ENCODE peak calls at places on chromosomes 5 and 9, in four cellular contexts. G is neuronal stem cell, H is body of pancreas, W is adrenal gland. F is an unnamed sample.
A peak's percentile ranks its signal among the peaks of the same experiment; 100 is the strongest.

GRCh38 chr9:76957258-76957657 is 51.3 kb upstream of the PRUNE2 start:
- DNase-seq in G (no peak), H (no peak), W (no peak), F (no peak)

GRCh38 chr9:88017086-88017485 is 42.8 kb upstream of the CDK20 start:
- DNase-seq in G (no peak), H (no peak), W (no peak), F (no peak)

GRCh38 chr9:91502913-91503649 is 79.4 kb upstream of the NFIL3 start:
- DNase-seq in G (no peak), H (no peak), W (no peak), F (no peak)

GRCh38 chr9:131562032-131562959 is 17.0 kb downstream of the PRRT1B start:
- DNase-seq in G (no peak), H (no peak), W (no peak), F (peak; percentile 50)

GRCh38 chr9:76810377-76810957 is 46.2 kb downstream of the PCA3 start:
- DNase-seq in G (peak; percentile 52), H (peak; percentile 52), W (peak; percentile 52), F (peak; percentile 45)

GRCh38 chr9:132752877-132753592 is 82.8 kb downstream of the GTF3C4 start:
- DNase-seq in G (peak; percentile 31), H (no peak), W (no peak), F (no peak)

GRCh38 chr5:135333737-135334515 is 65.1 kb downstream of the MACROH2A1 start:
- DNase-seq in G (no peak), H (no peak), W (no peak), F (no peak)

GRCh38 chr5:109478830-109479229 is 69.1 kb upstream of the PJA2 start:
- DNase-seq in G (no peak), H (no peak), W (no peak), F (no peak)

GRCh38 chr9:99253772-99254431 is 31.8 kb downstream of the SEC61B start:
- DNase-seq in G (no peak), H (no peak), W (no peak), F (peak; percentile 66)

GRCh38 chr5:72604111-72604792 is 97.0 kb upstream of the ZNF366 start:
- DNase-seq in G (no peak), H (no peak), W (no peak), F (no peak)

GRCh38 chr9:14320272-14321245 is 6.6 kb upstream of the NFIB start:
- DNase-seq in G (no peak), H (peak; percentile 33), W (no peak), F (peak; percentile 81)

GRCh38 chr5:749101-749670 is 35.3 kb downstream of the ZDHHC11B start:
- DNase-seq in G (no peak), H (no peak), W (no peak), F (no peak)

GRCh38 chr5:84091400-84091799 is 293.3 kb downstream of the EDIL3 start:
- DNase-seq in G (peak; percentile 12), H (no peak), W (no peak), F (no peak)

GRCh38 chr5:168086104-168086610 is 205.3 kb upstream of the WWC1 start:
- DNase-seq in G (no peak), H (peak; percentile 42), W (no peak), F (peak; percentile 42)

GRCh38 chr9:116155700-116156045 is 2.1 kb downstream of the PAPPA start:
- DNase-seq in G (no peak), H (no peak), W (no peak), F (no peak)

GRCh38 chr9:95167998-95168397 is 149.5 kb downstream of the FANCC start:
- DNase-seq in G (peak; percentile 77), H (peak; percentile 74), W (peak; percentile 38), F (peak; percentile 83)

GRCh38 chr5:38845555-38846378 is at the start of gene OSMR:
- DNase-seq in G (peak; percentile 29), H (peak; percentile 94), W (peak; percentile 92), F (peak; percentile 94)

GRCh38 chr5:142814122-142814521 is 43.9 kb downstream of the ARHGAP26 start:
- DNase-seq in G (no peak), H (no peak), W (no peak), F (no peak)

GRCh38 chr9:126752881-126753670 is 51.8 kb upstream of the ZBTB43 start:
- DNase-seq in G (no peak), H (no peak), W (no peak), F (peak; percentile 94)

GRCh38 chr9:8895498-8896224 is 1096.1 kb upstream of the DMAC1 start:
- DNase-seq in G (peak; percentile 32), H (peak; percentile 3), W (no peak), F (peak; percentile 2)

GRCh38 chr5:97854871-97855762 is 672.1 kb upstream of the RIOK2 start:
- DNase-seq in G (no peak), H (no peak), W (no peak), F (no peak)

GRCh38 chr9:83509372-83509771 is 28.8 kb downstream of the FRMD3 start:
- DNase-seq in G (no peak), H (no peak), W (no peak), F (no peak)

GRCh38 chr5:127326438-127326837 is 35.8 kb downstream of the MEGF10 start:
- DNase-seq in G (no peak), H (no peak), W (no peak), F (no peak)

GRCh38 chr9:859251-859650 is 17.8 kb downstream of the DMRT1 start:
- DNase-seq in G (no peak), H (no peak), W (no peak), F (no peak)

GRCh38 chr5:112420111-112420864 is 1.2 kb upstream of the EPB41L4A start:
- DNase-seq in G (peak; percentile 77), H (peak; percentile 85), W (peak; percentile 86), F (peak; percentile 22)

GRCh38 chr9:134644715-134645606 is 3.4 kb downstream of the COL5A1 start:
- DNase-seq in G (no peak), H (peak; percentile 57), W (peak; percentile 72), F (peak; percentile 97)

GRCh38 chr9:124346347-124347163 is 68.7 kb downstream of the PSMB7 start:
- DNase-seq in G (no peak), H (no peak), W (no peak), F (no peak)

GRCh38 chr5:66144799-66145390 is 795 bp downstream of the SREK1 start:
- DNase-seq in G (no peak), H (no peak), W (no peak), F (peak; percentile 78)

GRCh38 chr5:174413520-174414314 is 310.7 kb upstream of the MSX2 start:
- DNase-seq in G (no peak), H (no peak), W (no peak), F (peak; percentile 5)

GRCh38 chr5:88885043-88885442 is 2.1 kb upstream of the MEF2C start:
- DNase-seq in G (no peak), H (no peak), W (no peak), F (no peak)

GRCh38 chr5:88882321-88883038 is 504 bp downstream of the MEF2C start:
- DNase-seq in G (no peak), H (no peak), W (peak; percentile 25), F (no peak)

GRCh38 chr5:88884435-88884877 is 1.5 kb upstream of the MEF2C start:
- DNase-seq in G (no peak), H (no peak), W (no peak), F (peak; percentile 46)

GRCh38 chr5:88883059-88883565 is at the start of gene MEF2C:
- DNase-seq in G (peak; percentile 63), H (peak; percentile 65), W (peak; percentile 85), F (peak; percentile 64)

DNA sequence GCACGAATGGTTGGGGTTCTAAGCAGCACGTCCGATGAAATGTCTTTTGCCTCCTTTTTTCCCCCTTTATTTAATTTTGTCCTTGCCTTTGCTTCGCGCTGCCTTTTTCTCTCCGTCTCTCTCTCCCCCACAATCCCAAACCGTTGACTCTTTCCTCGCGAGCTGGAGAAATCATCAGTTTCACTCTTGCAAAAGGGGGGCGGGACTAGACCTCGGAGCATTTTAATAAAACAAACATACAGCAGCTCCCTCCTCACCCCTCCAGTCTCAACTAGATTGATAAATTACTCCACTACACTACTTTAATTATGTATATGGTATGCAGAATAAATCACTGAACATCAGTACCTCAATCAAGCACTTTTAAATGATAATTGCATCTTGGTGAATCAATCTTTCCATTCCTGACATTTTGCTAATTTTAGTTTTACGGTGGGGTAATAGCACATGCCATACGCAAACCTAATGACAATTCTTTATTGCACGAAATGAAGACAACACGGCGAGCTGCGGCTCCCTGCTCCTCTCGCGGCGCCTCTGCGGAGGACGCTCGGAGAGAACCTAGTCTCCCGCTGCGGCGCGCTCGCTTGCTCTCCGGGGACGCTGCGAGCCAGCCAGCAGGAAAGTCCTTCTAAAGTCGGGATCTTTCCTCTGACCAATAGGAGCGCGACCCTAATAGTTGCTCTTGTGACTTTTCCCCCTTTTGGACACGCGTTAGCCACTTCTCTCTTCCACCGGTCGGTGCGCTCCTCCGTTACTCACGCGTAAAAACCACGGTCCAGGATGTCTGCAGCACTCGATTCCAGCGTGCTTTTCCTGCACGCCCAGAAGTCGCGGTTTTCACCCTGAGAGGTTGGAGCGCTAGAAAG is 816 bp upstream of the MEF2C start:
- DNase-seq in G (no peak), H (peak; percentile 62), W (peak; percentile 71), F (peak; percentile 68)
- H3K4me1 ChIP-seq in G (no peaks in the 10 kb centered on the region), H (peaks cover 4% of the 10 kb centered on the region), W (peaks cover 21% of the 10 kb centered on the region), F (peaks cover 4% of the 10 kb centered on the region)

GRCh38 chr5:85716344-85717202 is 901.2 kb upstream of the COX7C start:
- DNase-seq in G (no peak), H (no peak), W (no peak), F (no peak)

DNA sequence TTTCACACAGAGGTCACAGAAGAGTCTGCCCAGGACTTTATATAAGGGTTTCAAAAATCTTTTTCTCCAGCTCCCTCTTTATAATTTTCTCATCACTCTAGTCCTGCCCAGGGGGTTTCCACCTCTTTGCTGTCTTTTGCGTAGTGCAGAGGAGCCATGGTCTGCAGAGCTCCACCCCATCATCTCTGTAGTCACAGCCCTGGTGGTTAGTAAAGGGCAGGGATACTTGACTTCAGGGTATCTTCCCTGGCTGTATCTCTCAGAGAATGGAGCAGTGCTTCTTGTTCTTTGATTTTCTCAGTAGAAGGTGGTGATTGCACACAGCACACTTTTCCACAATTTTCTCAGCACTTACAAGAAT is 900.6 kb upstream of the COX7C start:
- DNase-seq in G (no peak), H (no peak), W (no peak), F (no peak)
- H3K4me1 ChIP-seq in G (no peaks in the 10 kb centered on the region), H (no peaks in the 10 kb centered on the region), W (no peaks in the 10 kb centered on the region), F (no peaks in the 10 kb centered on the region)

GRCh38 chr5:148826082-148826971 is at the start of gene ADRB2:
- DNase-seq in G (peak; percentile 89), H (peak; percentile 97), W (peak; percentile 88), F (peak; percentile 98)
- H3K4me1 ChIP-seq in G (peaks cover 6% of the 10 kb centered on the region), H (peaks cover 14% of the 10 kb centered on the region), W (no peaks in the 10 kb centered on the region), F (peaks cover 14% of the 10 kb centered on the region)

DNA sequence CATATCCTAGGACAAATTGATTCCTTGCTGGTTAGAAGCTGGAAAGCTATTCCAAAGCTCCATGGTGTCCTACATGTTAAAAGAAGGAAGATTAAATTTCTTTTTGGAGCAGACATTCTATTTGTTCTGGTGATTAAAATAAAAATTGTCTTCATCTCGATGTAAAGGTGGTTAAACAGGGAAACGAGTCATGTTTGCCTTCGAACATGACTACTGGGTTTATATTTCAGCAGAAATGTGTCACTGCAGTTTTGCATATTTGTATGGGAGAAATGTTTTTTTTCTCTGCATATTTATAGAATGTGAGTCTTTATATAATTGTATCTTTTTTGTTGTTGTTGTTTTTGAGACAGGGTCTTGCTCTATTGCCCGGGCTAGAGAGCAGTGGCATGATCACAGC is 36.4 kb downstream of the ADAMTS12 start:
- DNase-seq in G (no peak), H (no peak), W (no peak), F (no peak)
- H3K4me1 ChIP-seq in G (peaks cover 37% of the 10 kb centered on the region), H (no peaks in the 10 kb centered on the region), W (no peaks in the 10 kb centered on the region), F (no peaks in the 10 kb centered on the region)